ENCODE peak calls at places on chromosome 16, in five cellular contexts. One of them, this sample, is unnamed.
A peak's percentile ranks its signal among the peaks of the same experiment; 100 is the strongest.

GRCh38 chr16:70680495-70681381 is 5.1 kb downstream of the MTSS2 start:
- DNase-seq in H54: no peak
- DNase-seq in neuronal stem cell: no peak
- DNase-seq in activated naive CD8-positive, alpha-beta T cell treated with anti-CD3 and anti-CD28 coated beads, Interleukin-2, amount 50 U/mL, for 24 hours: no peak
- DNase-seq in D341Med: no peak
- DNase-seq in this sample: no peak

GRCh38 chr16:1674751-1675664 is 3.1 kb upstream of the JPT2 start:
- DNase-seq in H54: peak; percentile 96
- DNase-seq in neuronal stem cell: no peak
- DNase-seq in activated naive CD8-positive, alpha-beta T cell treated with anti-CD3 and anti-CD28 coated beads, Interleukin-2, amount 50 U/mL, for 24 hours: no peak
- DNase-seq in D341Med: no peak
- DNase-seq in this sample: no peak

GRCh38 chr16:1301562-1301961 is 7.9 kb upstream of the UBE2I start:
- DNase-seq in H54: no peak
- DNase-seq in neuronal stem cell: no peak
- DNase-seq in activated naive CD8-positive, alpha-beta T cell treated with anti-CD3 and anti-CD28 coated beads, Interleukin-2, amount 50 U/mL, for 24 hours: no peak
- DNase-seq in D341Med: no peak
- DNase-seq in this sample: no peak

GRCh38 chr16:4682084-4682581 is 11.2 kb upstream of the NUDT16L1 start:
- DNase-seq in H54: no peak
- DNase-seq in neuronal stem cell: no peak
- DNase-seq in activated naive CD8-positive, alpha-beta T cell treated with anti-CD3 and anti-CD28 coated beads, Interleukin-2, amount 50 U/mL, for 24 hours: no peak
- DNase-seq in D341Med: no peak
- DNase-seq in this sample: no peak

GRCh38 chr16:17776888-17777287 is 306.1 kb upstream of the XYLT1 start:
- DNase-seq in H54: no peak
- DNase-seq in neuronal stem cell: no peak
- DNase-seq in activated naive CD8-positive, alpha-beta T cell treated with anti-CD3 and anti-CD28 coated beads, Interleukin-2, amount 50 U/mL, for 24 hours: no peak
- DNase-seq in D341Med: no peak
- DNase-seq in this sample: no peak

GRCh38 chr16:77585852-77586251 is 136.5 kb upstream of the NUDT7 start:
- DNase-seq in H54: peak; percentile 56
- DNase-seq in neuronal stem cell: no peak
- DNase-seq in activated naive CD8-positive, alpha-beta T cell treated with anti-CD3 and anti-CD28 coated beads, Interleukin-2, amount 50 U/mL, for 24 hours: no peak
- DNase-seq in D341Med: no peak
- DNase-seq in this sample: no peak

GRCh38 chr16:50547944-50548658 is at the start of gene NKD1:
- DNase-seq in H54: peak; percentile 48
- DNase-seq in neuronal stem cell: peak; percentile 74
- DNase-seq in activated naive CD8-positive, alpha-beta T cell treated with anti-CD3 and anti-CD28 coated beads, Interleukin-2, amount 50 U/mL, for 24 hours: peak; percentile 71
- DNase-seq in D341Med: peak; percentile 94
- DNase-seq in this sample: peak; percentile 80

GRCh38 chr16:31471875-31472558 is at the start of gene TGFB1I1:
- DNase-seq in H54: peak; percentile 81
- DNase-seq in neuronal stem cell: no peak
- DNase-seq in activated naive CD8-positive, alpha-beta T cell treated with anti-CD3 and anti-CD28 coated beads, Interleukin-2, amount 50 U/mL, for 24 hours: no peak
- DNase-seq in D341Med: no peak
- DNase-seq in this sample: no peak

GRCh38 chr16:3025032-3026002 is 1.5 kb downstream of the THOC6 start:
- DNase-seq in H54: no peak
- DNase-seq in neuronal stem cell: no peak
- DNase-seq in activated naive CD8-positive, alpha-beta T cell treated with anti-CD3 and anti-CD28 coated beads, Interleukin-2, amount 50 U/mL, for 24 hours: no peak
- DNase-seq in D341Med: no peak
- DNase-seq in this sample: no peak

GRCh38 chr16:57668259-57668563 is at the start of gene ADGRG3:
- DNase-seq in H54: no peak
- DNase-seq in neuronal stem cell: no peak
- DNase-seq in activated naive CD8-positive, alpha-beta T cell treated with anti-CD3 and anti-CD28 coated beads, Interleukin-2, amount 50 U/mL, for 24 hours: no peak
- DNase-seq in D341Med: no peak
- DNase-seq in this sample: no peak

GRCh38 chr16:17836868-17837602 is 366.3 kb upstream of the XYLT1 start:
- DNase-seq in H54: peak; percentile 44
- DNase-seq in neuronal stem cell: peak; percentile 54
- DNase-seq in activated naive CD8-positive, alpha-beta T cell treated with anti-CD3 and anti-CD28 coated beads, Interleukin-2, amount 50 U/mL, for 24 hours: no peak
- DNase-seq in D341Med: no peak
- DNase-seq in this sample: no peak

GRCh38 chr16:83051451-83051850 is 424.7 kb downstream of the CDH13 start:
- DNase-seq in H54: no peak
- DNase-seq in neuronal stem cell: no peak
- DNase-seq in activated naive CD8-positive, alpha-beta T cell treated with anti-CD3 and anti-CD28 coated beads, Interleukin-2, amount 50 U/mL, for 24 hours: no peak
- DNase-seq in D341Med: no peak
- DNase-seq in this sample: no peak

GRCh38 chr16:71807905-71808592 is 585 bp downstream of the AP1G1 start:
- DNase-seq in H54: peak; percentile 15
- DNase-seq in neuronal stem cell: peak; percentile 5
- DNase-seq in activated naive CD8-positive, alpha-beta T cell treated with anti-CD3 and anti-CD28 coated beads, Interleukin-2, amount 50 U/mL, for 24 hours: peak; percentile 56
- DNase-seq in D341Med: peak; percentile 20
- DNase-seq in this sample: no peak